ENCODE peak calls at places on chromosomes 7 and 10, in eight cellular contexts. K, U, M, G, Q, E, P and N are unnamed samples. For H3K4me1, the result is how much of the 10 kb centered on the place peaks cover.

GRCh38 chr7:138879356-138879755 is 81.4 kb upstream of the ATP6V0A4 start:
- DNase-seq in E (no peak), K (no peak), P (no peak), U (no peak), G (no peak), M (no peak), Q (no peak), N (no peak)

GRCh38 chr10:110820321-110820814 is 51.4 kb upstream of the PDCD4 start:
- DNase-seq in U (peak), P (no peak), K (no peak), E (no peak), G (no peak), M (no peak), Q (no peak), N (no peak)

GRCh38 chr10:86343761-86344160 is 22.8 kb downstream of the GRID1 start:
- DNase-seq in Q (no peak), M (no peak), K (no peak), P (no peak), E (no peak), U (no peak), G (no peak), N (no peak)

GRCh38 chr10:89664206-89664605 is 19.2 kb upstream of the PANK1 start:
- DNase-seq in K (no peak), U (no peak), G (no peak), E (no peak), M (no peak), Q (no peak), P (no peak), N (no peak)

GRCh38 chr7:149806726-149807125 is 31.4 kb upstream of the ZNF862 start:
- DNase-seq in K (no peak), U (no peak), E (no peak), G (no peak), M (no peak), Q (no peak), P (no peak), N (no peak)

GRCh38 chr10:70594161-70594560 is 8.4 kb downstream of the PRF1 start:
- DNase-seq in E (no peak), Q (no peak), M (no peak), K (no peak), P (no peak), G (no peak), U (no peak), N (no peak)

GRCh38 chr7:26853788-26854393 is 10.5 kb downstream of the SKAP2 start:
- DNase-seq in E (no peak), K (no peak), Q (no peak), P (peak), U (peak), M (peak), G (peak), N (peak)

GRCh38 chr7:137717045-137717444 is 129.7 kb downstream of the DGKI start:
- DNase-seq in Q (no peak), G (no peak), U (no peak), E (no peak), M (no peak), K (no peak), P (no peak), N (no peak)

GRCh38 chr10:71830726-71831125 is 20.3 kb downstream of the PSAP start:
- DNase-seq in G (no peak), U (no peak), Q (no peak), E (no peak), K (no peak), M (no peak), P (no peak), N (no peak)

DNA sequence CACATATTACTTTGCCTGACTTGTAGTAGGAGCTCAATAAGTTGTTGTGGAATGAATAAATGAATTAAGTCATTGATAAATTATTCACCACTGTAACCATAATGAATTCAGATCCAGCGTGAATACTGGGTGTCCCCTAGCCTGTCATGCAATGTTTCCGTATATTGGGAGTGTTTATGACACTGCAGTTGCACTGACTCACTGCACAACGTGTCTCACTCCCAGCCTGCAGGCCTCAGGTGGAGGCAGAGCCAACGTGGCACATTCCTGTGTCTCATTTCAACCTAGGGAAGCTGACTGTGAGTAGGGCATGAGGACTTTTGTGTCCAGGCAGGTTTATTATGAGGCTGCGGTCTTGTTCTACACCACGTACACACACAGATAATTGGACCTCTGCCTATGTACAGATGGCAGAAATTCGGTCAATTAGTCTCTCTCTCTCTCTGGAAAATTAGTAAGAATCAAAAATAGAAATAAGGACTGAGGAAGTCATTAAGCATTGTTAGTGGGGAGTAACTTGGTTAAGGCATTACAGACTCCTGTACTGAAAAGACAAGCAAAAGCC is 299.1 kb upstream of the IGFBP3 start:
- DNase-seq in Q (no peak), G (no peak), E (no peak), U (no peak), M (no peak), K (no peak), P (no peak), N (no peak)
- TF ChIP-seq REST in Q (no peak), G (no peak), E (no peak), U (no peak), M (no peak), K (no peak), P (no peak), N (no peak)

GRCh38 chr7:96591900-96592676 is 117.6 kb downstream of the SEM1 start:
- DNase-seq in U (no peak), Q (no peak), K (no peak), M (no peak), G (no peak), E (no peak), P (no peak), N (peak)

GRCh38 chr7:96591159-96591899 is 118.3 kb downstream of the SEM1 start:
- DNase-seq in P (no peak), Q (no peak), U (no peak), E (no peak), K (no peak), M (no peak), G (no peak), N (peak)

GRCh38 chr7:96598421-96598820 is 111.2 kb downstream of the SEM1 start:
- DNase-seq in Q (no peak), G (no peak), M (no peak), U (no peak), P (no peak), E (no peak), K (no peak), N (no peak)

GRCh38 chr7:96599288-96599936 is 110.2 kb downstream of the SEM1 start:
- DNase-seq in P (no peak), M (no peak), K (no peak), U (no peak), E (no peak), Q (no peak), G (no peak), N (no peak)

GRCh38 chr7:96596120-96596826 is 113.4 kb downstream of the SEM1 start:
- DNase-seq in P (no peak), E (peak), Q (no peak), G (no peak), K (no peak), U (peak), M (peak), N (peak)
- H3K4me1 ChIP-seq in P (under half), E (under half), Q (under half), G (under half), K (under half), U (under half), M (under half), N (under half)

DNA sequence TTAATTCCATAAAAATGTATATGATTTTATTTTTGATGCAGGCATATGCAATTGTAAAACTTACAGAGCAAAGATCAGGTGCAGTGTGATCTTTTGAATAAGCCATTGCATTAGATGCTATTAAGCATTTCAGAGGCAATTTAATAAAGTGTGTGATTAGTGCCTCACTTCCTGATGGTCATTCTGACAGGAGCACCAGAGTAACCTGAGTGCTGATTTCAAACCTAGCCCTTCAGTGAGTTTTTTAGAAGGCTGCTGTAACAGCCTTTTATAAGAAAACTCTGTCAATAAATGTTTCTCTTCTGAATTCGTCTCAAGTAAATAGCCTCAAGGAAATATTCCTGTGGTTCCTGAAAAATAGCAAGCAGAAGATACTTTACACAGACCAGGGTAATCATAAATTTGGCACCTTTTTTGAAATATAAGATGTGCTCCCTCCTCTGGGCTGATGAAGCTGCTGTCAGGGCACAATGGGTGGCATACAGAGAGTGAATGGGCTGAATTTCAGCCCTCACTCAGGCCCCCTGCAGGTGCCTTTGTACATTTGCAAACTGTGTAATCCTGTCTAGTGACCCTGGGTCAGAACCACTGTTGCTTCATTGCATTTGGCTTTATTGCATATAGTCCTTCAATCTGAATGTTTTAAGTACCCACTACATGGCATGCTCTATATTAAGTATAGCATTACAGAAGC is 193.7 kb upstream of the CSTF2T start:
- DNase-seq in Q (no peak), K (peak), G (peak), M (no peak), P (peak), E (no peak), U (peak), N (peak)
- TF ChIP-seq CTCF in Q (peak), K (no peak), G (peak), M (no peak), P (peak), E (peak), U (peak), N (peak)

DNA sequence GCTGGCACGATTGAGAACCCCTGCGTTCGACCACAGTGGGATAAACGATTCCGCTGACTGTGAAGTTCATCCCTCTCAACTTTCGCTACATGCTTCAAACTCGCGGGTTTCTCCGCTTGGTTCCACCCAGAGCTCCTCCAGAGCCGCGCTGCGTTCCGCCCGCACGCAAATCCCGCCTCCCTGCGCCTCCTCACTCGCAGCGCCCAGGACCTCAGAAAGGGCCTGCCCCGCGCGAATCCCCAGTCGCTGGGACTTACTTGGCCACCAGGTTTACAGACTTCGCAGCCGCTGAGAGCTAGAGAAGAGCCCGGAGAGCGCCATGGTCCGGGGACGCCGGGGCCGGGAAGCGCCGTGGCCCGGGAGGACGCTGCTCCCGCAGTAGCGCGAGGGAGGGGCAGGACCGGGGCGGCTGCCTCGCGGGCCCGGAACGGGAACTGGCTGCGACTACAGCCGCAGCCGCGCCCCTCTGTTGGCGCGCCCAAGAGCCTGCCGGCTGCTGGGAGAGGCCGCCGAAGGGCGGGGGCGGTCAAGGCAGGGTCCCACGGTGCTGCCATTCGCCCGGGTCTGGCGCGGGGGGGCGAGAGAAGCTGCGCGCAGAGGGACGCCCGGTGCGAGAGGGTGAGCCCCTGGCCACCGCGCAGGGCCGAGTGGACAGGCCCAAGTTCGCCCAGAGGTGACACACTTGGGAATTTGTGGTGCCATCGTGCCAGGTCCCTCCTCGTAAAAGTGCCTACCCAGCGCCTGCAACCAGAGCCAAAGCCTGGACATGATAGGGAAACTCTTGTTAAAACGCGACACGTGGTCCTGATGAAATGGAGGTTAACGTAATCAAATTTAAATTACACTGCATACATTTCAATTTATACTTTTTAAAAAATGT is at the start of gene NOD1:
- DNase-seq in M (peak), G (peak), K (peak), Q (no peak), E (peak), P (peak), U (peak), N (peak)
- TF ChIP-seq REST in M (no peak), G (no peak), K (peak), Q (no peak), E (no peak), P (no peak), U (no peak), N (no peak)

DNA sequence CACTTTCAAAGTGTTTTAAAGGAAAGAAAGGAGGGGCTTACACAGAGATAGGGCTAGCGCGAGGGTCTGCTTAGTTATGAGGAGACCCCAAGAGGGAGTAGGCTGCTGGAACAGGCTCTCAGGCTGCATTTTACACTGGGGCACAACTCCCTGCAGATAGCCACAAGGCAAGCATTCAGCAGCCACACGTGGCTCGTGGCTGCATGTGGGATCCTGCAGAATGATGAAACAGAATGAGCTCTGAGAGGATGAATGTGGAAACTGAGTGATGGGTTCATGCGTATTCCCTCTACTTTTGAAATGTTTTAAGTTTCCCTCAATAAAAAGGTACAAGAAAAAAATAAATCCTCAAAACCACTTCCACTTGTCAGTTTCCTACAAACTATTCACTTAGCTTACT is 37.0 kb downstream of the PIP4K2A start:
- DNase-seq in U (no peak), P (no peak), E (no peak), K (no peak), M (no peak), G (no peak), Q (no peak), N (no peak)
- H3K4me1 ChIP-seq in U (under half), P (under half), E (under half), K (under half), M (under half), G (under half), Q (under half), N (half or more)

GRCh38 chr7:127618042-127618441 is at the start of gene PAX4:
- DNase-seq in K (no peak), M (no peak), E (no peak), Q (no peak), P (no peak), U (no peak), G (no peak), N (no peak)
- TF ChIP-seq CTCF in K (no peak), M (no peak), E (no peak), Q (no peak), P (no peak), U (no peak), G (no peak), N (no peak)

GRCh38 chr7:36388423-36388822 is 1.2 kb upstream of the ANLN start:
- DNase-seq in Q (no peak), P (no peak), U (no peak), G (no peak), E (peak), K (no peak), M (peak), N (no peak)
- TF ChIP-seq REST in Q (no peak), P (no peak), U (no peak), G (no peak), E (no peak), K (no peak), M (no peak), N (no peak)

GRCh38 chr7:99073839-99074446 is 70.0 kb downstream of the SMURF1 start:
- DNase-seq in P (no peak), Q (no peak), G (no peak), K (no peak), M (no peak), U (no peak), E (no peak), N (no peak)
- H3K4me1 ChIP-seq in P (under half), Q (under half), G (under half), K (under half), M (under half), U (under half), E (under half), N (under half)

GRCh38 chr7:116861717-116862116 is 670 bp upstream of the CAPZA2 start:
- DNase-seq in P (no peak), K (no peak), E (no peak), G (no peak), U (no peak), Q (no peak), M (no peak), N (no peak)

GRCh38 chr7:116864084-116864483 is 1.7 kb downstream of the CAPZA2 start:
- DNase-seq in K (no peak), G (no peak), U (no peak), M (peak), P (no peak), E (no peak), Q (no peak), N (no peak)

GRCh38 chr7:116863168-116863670 is 832 bp downstream of the CAPZA2 start:
- DNase-seq in M (peak), P (no peak), E (no peak), G (peak), U (peak), Q (no peak), K (peak), N (peak)

GRCh38 chr7:116859323-116859722 is 3.1 kb upstream of the CAPZA2 start:
- DNase-seq in K (no peak), P (no peak), U (no peak), Q (no peak), G (no peak), E (no peak), M (no peak), N (no peak)

DNA sequence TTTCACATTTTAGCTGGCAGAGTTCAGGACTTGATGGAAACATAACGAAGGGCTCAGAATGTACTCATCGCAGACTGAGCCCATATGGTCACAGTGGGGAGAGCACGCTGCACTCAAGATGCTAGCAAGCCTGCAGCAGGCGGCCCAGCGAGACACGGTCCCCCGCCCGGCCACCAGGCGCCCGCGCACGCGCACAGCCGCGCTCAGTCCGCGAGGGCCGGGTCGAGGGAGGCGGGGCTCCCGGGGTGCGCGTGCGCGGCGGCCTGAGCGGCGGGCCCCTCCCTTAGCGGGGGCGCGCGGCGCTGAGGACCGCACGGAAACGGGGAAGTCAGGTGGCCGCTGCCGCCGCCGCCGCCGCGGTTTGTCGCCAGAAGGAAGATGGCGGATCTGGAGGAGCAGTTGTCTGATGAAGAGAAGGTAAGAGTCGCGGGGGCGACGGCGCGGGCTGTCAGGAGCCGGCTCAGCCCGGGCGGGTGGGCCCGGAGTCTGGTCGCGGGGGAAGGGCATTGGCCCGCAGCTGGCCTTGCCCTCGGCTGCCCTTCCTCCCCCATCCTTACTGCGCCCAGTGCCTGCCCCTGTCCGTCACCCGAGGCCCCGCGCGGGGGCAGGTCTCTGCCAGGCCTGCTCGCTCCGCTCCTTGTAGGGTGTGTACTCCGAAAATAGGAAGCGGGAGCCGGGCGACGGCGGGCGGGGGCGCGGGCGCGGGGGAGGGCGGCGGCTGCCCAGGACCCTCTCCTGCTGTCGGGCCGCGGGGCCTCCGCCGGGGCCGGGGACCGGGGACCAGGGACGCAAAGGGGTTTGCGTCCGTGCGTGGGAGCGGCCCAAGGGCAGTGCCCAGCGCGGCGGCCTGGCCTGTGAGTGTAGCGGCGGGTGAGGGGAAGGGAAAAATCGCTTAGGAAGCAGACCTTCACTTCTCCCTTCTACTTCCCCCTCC is at the start of gene CAPZA2:
- DNase-seq in E (peak), Q (peak), K (peak), U (peak), M (peak), P (peak), G (peak), N (peak)
- TF ChIP-seq CTCF in E (no peak), Q (peak), K (no peak), U (peak), M (peak), P (peak), G (no peak), N (no peak)